ENCODE peak calls at places on chromosomes 7 and 10, in four cellular contexts. E, D, Y and G are unnamed samples.

GRCh38 chr10:78700413-78700812 is 368.4 kb upstream of the ZMIZ1 start:
- DNase-seq in E (peak; percentile 47), D (no peak), Y (peak; percentile 38), G (peak; percentile 56)

GRCh38 chr10:126094537-126094936 is 198.2 kb downstream of the FANK1 start:
- DNase-seq in E (no peak), D (no peak), Y (peak; percentile 42), G (no peak)

GRCh38 chr7:23062452-23062851 is 43.1 kb upstream of the KLHL7 start:
- DNase-seq in E (peak; percentile 67), D (no peak), Y (peak; percentile 80), G (peak; percentile 58)

GRCh38 chr10:112202561-112203241 is 19.1 kb upstream of the GPAM start:
- DNase-seq in E (no peak), D (no peak), Y (peak; percentile 70), G (no peak)

GRCh38 chr10:93600861-93601773 is at the start of gene RBP4:
- DNase-seq in E (peak; percentile 62), D (peak; percentile 78), Y (peak; percentile 32), G (peak; percentile 43)

GRCh38 chr7:73721237-73721848 is 1.9 kb upstream of the STX1A start:
- DNase-seq in E (no peak), D (no peak), Y (no peak), G (no peak)

GRCh38 chr10:4733150-4733842 is 92.7 kb upstream of the AKR1E2 start:
- DNase-seq in E (no peak), D (no peak), Y (no peak), G (no peak)

GRCh38 chr7:117083648-117084047 is 130.3 kb downstream of the ST7 start:
- DNase-seq in E (no peak), D (no peak), Y (no peak), G (no peak)

GRCh38 chr7:97461596-97461995 is 270.3 kb upstream of the TAC1 start:
- DNase-seq in E (no peak), D (no peak), Y (no peak), G (no peak)

GRCh38 chr7:102284891-102285540 is 1.7 kb upstream of the SH2B2 start:
- DNase-seq in E (no peak), D (peak; percentile 94), Y (no peak), G (no peak)

GRCh38 chr7:95298091-95298490 is 26.2 kb downstream of the PON1 start:
- DNase-seq in E (no peak), D (no peak), Y (no peak), G (no peak)

GRCh38 chr7:14899065-14899464 is 3.5 kb downstream of the DGKB start:
- DNase-seq in E (peak; percentile 61), D (no peak), Y (no peak), G (peak; percentile 70)

GRCh38 chr7:114937422-114937821 is 15.5 kb downstream of the MDFIC start:
- DNase-seq in E (no peak), D (no peak), Y (no peak), G (peak; percentile 38)

DNA sequence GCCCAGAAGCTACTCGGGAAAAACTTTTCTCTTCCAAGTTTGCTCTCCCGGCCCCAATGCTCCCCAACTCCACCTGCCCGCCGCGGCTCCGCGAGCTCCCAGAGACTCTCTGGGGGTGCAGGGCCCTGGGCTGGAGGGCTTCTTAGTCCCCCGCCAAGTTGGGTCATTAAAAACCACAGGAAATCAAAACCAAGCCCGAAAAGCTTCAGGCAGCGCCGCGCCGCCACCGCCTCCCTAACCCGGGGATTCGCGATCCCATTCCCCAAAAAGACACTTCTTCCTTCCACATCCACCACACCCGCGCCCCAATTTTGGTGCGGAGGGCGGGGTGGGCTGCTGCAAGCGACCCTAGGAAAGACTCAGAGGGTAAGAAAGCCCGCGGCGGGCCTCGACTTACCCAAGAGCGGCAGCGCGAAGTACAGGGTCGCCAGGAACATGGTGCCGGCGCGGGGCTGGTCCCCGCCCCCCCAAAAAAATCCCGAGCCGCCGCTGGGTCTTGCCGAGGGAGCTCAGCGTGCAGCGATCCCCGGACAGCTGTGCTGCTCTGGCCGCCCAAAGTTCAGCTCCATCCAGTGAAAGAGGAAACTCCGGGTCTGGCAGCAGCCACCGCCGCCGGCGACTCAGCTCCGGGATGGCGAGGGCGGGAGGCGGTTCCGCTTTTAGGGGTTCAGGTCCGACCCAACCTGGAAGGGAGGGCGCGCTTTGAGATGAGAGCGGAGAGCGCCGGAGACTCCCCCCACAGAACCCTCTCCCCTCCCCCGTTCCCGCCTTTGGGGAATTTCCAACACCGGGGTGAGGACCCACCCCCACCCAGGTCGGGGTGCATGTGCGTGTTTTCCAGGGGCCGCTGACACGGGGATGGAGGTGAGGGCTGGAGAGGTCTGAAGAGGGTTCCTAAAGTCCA is 1.2 kb downstream of the GFRA1 start:
- DNase-seq in E (no peak), D (peak; percentile 80), Y (peak; percentile 4), G (no peak)
- H3K4me3 ChIP-seq in E (peak overlapping the region; percentile 45), D (peak overlapping the region; percentile 21), Y (peak overlapping the region; percentile 47), G (peak overlapping the region; percentile 27)

GRCh38 chr7:99041526-99041925 is 102.4 kb downstream of the SMURF1 start:
- DNase-seq in E (no peak), D (no peak), Y (no peak), G (no peak)
- TF ChIP-seq CTCF in E (no peak), D (no peak), Y (no peak), G (no peak)

GRCh38 chr10:76429642-76430041 is 998.2 kb downstream of the LRMDA start:
- DNase-seq in E (no peak), D (no peak), Y (no peak), G (no peak)
- H3K4me3 ChIP-seq in E (no peak overlapping the region), D (no peak overlapping the region), Y (no peak overlapping the region), G (no peak overlapping the region)

GRCh38 chr10:103778358-103779139 is 76.8 kb downstream of the SH3PXD2A start:
- DNase-seq in E (no peak), D (no peak), Y (no peak), G (no peak)

GRCh38 chr10:103784089-103784488 is 71.3 kb downstream of the SH3PXD2A start:
- DNase-seq in E (no peak), D (no peak), Y (no peak), G (no peak)

GRCh38 chr10:103780242-103781149 is 74.9 kb downstream of the SH3PXD2A start:
- DNase-seq in E (no peak), D (no peak), Y (no peak), G (no peak)

GRCh38 chr10:103783686-103784085 is 71.7 kb downstream of the SH3PXD2A start:
- DNase-seq in E (no peak), D (peak; percentile 51), Y (no peak), G (no peak)

DNA sequence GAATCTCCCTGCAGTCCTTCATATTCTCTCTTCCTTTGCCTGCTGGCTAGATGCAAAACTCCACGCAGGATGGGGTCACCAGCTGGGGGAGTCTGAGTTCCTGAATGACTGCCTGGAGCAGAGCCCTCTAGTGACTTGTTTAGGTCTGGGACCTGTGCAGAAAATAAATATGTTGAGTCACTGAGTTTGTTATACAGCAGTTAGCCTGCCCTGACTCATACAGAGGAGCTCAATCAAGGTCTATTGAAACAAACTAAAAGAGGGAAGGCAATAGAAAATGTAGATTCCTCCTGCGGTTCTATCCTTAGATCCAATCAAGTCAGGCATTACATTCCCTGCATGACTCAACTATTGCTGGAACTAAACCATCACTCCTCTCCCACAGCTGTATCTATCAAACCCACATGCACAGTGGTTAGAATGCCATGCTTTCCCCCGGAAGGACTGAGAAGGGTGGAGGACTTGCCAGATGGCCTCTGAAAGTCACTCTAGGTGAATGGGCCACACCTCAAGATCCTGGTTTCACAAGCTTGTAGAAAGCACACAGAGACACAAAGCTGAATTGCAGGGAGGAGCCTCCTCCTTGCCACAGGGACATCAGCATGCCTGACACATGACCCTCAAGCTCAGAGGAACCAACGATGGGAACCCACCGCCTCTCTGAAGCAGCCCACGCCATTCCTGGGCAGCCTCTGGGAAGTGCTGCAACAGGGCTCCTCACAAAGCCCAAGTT is 73.9 kb downstream of the SH3PXD2A start:
- DNase-seq in E (peak; percentile 79), D (peak; percentile 31), Y (peak; percentile 99), G (peak; percentile 68)
- TF ChIP-seq CTCF in E (peak; percentile 41), D (no peak), Y (peak; percentile 71), G (peak; percentile 36)

GRCh38 chr10:100008142-100008522 is 1.6 kb downstream of the DNMBP start:
- DNase-seq in E (peak; percentile 61), D (no peak), Y (peak; percentile 84), G (peak; percentile 62)
- H3K4me3 ChIP-seq in E (peak overlapping the region; percentile 75), D (peak overlapping the region; percentile 75), Y (peak overlapping the region; percentile 70), G (peak overlapping the region; percentile 98)